ENCODE peak calls at places on chromosomes 12 and 14, in five cellular contexts. C is esophagus squamous epithelium, A is OCI-LY7, T is IMR-90, H is adipocyte. M is an unnamed sample.

GRCh38 chr12:31849090-31849687 is 110.0 kb upstream of the RESF1 start:
- DNase-seq in A (peak; percentile 85), T (peak; percentile 9), H (peak; percentile 6), C (no peak), M (no peak)

GRCh38 chr12:75977590-75977951 is 54.0 kb downstream of the PHLDA1 start:
- DNase-seq in A (no peak), C (no peak), H (no peak), T (no peak), M (no peak)

GRCh38 chr12:43362910-43363694 is 188.9 kb downstream of the ADAMTS20 start:
- DNase-seq in C (no peak), A (no peak), T (peak; percentile 16), H (no peak), M (no peak)

GRCh38 chr12:108607981-108608600 is 10.2 kb upstream of the TMEM119 start:
- DNase-seq in H (no peak), C (no peak), T (no peak), A (no peak), M (no peak)

GRCh38 chr14:106586098-106586704 is 1059.8 kb downstream of the TMEM121 start:
- DNase-seq in H (no peak), T (no peak), C (no peak), A (peak; percentile 69), M (peak; percentile 56)

GRCh38 chr14:96710060-96710636 is 87.0 kb upstream of the VRK1 start:
- DNase-seq in A (no peak), H (no peak), C (no peak), T (no peak), M (no peak)

GRCh38 chr12:45338272-45338671 is 122.4 kb downstream of the ANO6 start:
- DNase-seq in A (no peak), T (no peak), H (no peak), C (no peak), M (no peak)

GRCh38 chr12:7065073-7065623 is 4.6 kb downstream of the C1S start:
- DNase-seq in C (no peak), H (no peak), A (no peak), T (no peak), M (no peak)

GRCh38 chr12:101685121-101685520 is 12.3 kb upstream of the CHPT1 start:
- DNase-seq in T (no peak), C (no peak), H (no peak), A (no peak), M (no peak)

GRCh38 chr12:77124767-77125166 is 59.4 kb upstream of the E2F7 start:
- DNase-seq in C (no peak), A (no peak), T (peak; percentile 49), H (peak; percentile 8), M (no peak)

GRCh38 chr12:120390540-120391120 is 21.7 kb upstream of the MSI1 start:
- DNase-seq in C (no peak), T (no peak), A (no peak), H (no peak), M (no peak)

GRCh38 chr12:53601296-53601847 is 24.8 kb downstream of the ATF7 start:
- DNase-seq in A (peak; percentile 50), C (no peak), T (no peak), H (no peak), M (no peak)
- H3K4me3 ChIP-seq in A (peak overlapping the region; percentile 46), C (no peak overlapping the region), T (no peak overlapping the region), H (no peak overlapping the region), M (no peak overlapping the region)

GRCh38 chr14:76461886-76462285 is 85.9 kb downstream of the ESRRB start:
- DNase-seq in H (no peak), C (no peak), A (no peak), T (no peak), M (no peak)

GRCh38 chr14:76463105-76463504 is 87.2 kb downstream of the ESRRB start:
- DNase-seq in A (no peak), H (no peak), T (no peak), C (no peak), M (no peak)

GRCh38 chr14:76465651-76466050 is 89.7 kb downstream of the ESRRB start:
- DNase-seq in C (no peak), A (no peak), T (no peak), H (no peak), M (no peak)

GRCh38 chr14:76462330-76462729 is 86.4 kb downstream of the ESRRB start:
- DNase-seq in C (no peak), H (no peak), A (no peak), T (no peak), M (no peak)

GRCh38 chr14:76464856-76465255 is 88.9 kb downstream of the ESRRB start:
- DNase-seq in C (no peak), A (no peak), H (no peak), T (no peak), M (no peak)
- H3K4me1 ChIP-seq in C (no peaks in the 10 kb centered on the region), A (no peaks in the 10 kb centered on the region), H (no peaks in the 10 kb centered on the region), T (no peaks in the 10 kb centered on the region), M (no peaks in the 10 kb centered on the region)

GRCh38 chr12:111640498-111640897 is 41.4 kb upstream of the ATXN2 start:
- DNase-seq in H (no peak), A (no peak), C (no peak), T (no peak), M (no peak)

GRCh38 chr12:111638576-111638975 is 39.5 kb upstream of the ATXN2 start:
- DNase-seq in H (peak; percentile 10), C (no peak), T (no peak), A (no peak), M (no peak)

GRCh38 chr12:111635524-111635923 is 36.4 kb upstream of the ATXN2 start:
- DNase-seq in A (no peak), T (peak; percentile 40), C (no peak), H (peak; percentile 21), M (no peak)

GRCh38 chr12:111636209-111636928 is 37.3 kb upstream of the ATXN2 start:
- DNase-seq in C (no peak), A (no peak), T (peak; percentile 54), H (peak; percentile 95), M (peak; percentile 33)
- H3K4me3 ChIP-seq in C (no peak overlapping the region), A (no peak overlapping the region), T (no peak overlapping the region), H (peak overlapping the region; percentile 63), M (no peak overlapping the region)

DNA sequence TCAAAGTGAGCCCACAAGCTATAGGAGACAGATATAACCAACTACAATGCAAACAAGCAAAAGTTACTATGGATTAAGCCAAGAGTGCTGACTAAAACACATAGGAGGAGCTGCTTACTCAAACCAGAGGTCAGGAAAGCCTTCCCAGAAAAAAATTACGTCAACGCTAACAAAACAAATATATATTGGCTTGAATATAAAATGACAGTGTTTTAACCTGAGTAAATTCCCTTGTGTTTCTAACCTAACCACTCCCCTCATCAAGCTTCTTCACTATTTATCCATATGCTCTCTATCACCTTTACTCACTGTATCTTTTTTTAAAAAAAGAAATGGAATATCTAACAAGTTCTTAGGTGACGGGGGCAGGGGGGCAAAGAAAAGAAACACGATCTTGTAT is 115.9 kb downstream of the MED13L start:
- DNase-seq in A (no peak), C (no peak), H (no peak), T (peak; percentile 73), M (no peak)
- H3K4me1 ChIP-seq in A (no peaks in the 10 kb centered on the region), C (peaks cover 8% of the 10 kb centered on the region), H (peaks cover 72% of the 10 kb centered on the region), T (peaks cover 18% of the 10 kb centered on the region), M (peaks cover 16% of the 10 kb centered on the region)

DNA sequence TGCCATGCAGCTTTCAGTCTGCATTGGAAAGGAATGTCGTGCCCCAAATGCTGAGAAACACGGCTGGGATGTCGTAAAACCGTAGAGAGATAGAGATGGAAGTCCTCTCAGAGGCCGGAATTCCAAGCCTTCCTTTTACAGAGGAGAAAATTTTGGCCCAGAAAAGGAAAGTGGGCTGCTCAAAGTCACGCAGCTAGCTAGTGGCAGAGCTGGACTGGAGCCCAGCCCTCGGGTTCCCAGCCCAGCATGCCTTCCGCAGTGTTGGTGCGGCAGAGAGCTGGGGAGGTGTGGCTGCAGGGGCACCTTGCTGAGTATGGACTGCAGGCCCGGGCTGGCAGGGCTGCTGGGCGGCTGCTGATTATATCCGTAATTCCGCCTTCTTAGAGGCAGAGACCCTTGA is 50.3 kb downstream of the KCNA1 start:
- DNase-seq in H (no peak), C (no peak), T (no peak), A (no peak), M (no peak)
- H3K4me3 ChIP-seq in H (no peak overlapping the region), C (no peak overlapping the region), T (no peak overlapping the region), A (no peak overlapping the region), M (no peak overlapping the region)

GRCh38 chr14:89391123-89391522 is 25.9 kb downstream of the FOXN3 start:
- DNase-seq in A (no peak), H (peak; percentile 19), T (peak; percentile 17), C (no peak), M (no peak)
- H3K4me1 ChIP-seq in A (peaks cover 60% of the 10 kb centered on the region), H (peaks cover 29% of the 10 kb centered on the region), T (peaks cover 5% of the 10 kb centered on the region), C (peaks cover 11% of the 10 kb centered on the region), M (peaks cover under 1% of the 10 kb centered on the region)

GRCh38 chr12:49187184-49187583 is 1.7 kb downstream of the TUBA1A start:
- DNase-seq in T (peak; percentile 61), H (peak; percentile 71), C (no peak), A (no peak), M (peak; percentile 51)
- H3K4me3 ChIP-seq in T (peak overlapping the region; percentile 67), H (peak overlapping the region; percentile 90), C (no peak overlapping the region), A (peak overlapping the region; percentile 84), M (no peak overlapping the region)